ENCODE peak calls at places on chromosomes 5 and 9, in five cellular contexts. T is IMR-90, P is A549, K is K562, X is GM12878. H is an unnamed sample.

GRCh38 chr5:96026334-96027065 is 64.8 kb upstream of the ELL2 start:
- DNase-seq in P (no peak), K (no peak), T (peak; percentile 78), X (no peak), H (no peak)

GRCh38 chr5:172561151-172561550 is 79.9 kb upstream of the NEURL1B start:
- DNase-seq in T (peak; percentile 8), K (no peak), X (no peak), P (no peak), H (no peak)

GRCh38 chr5:64506567-64507321 is 929 bp downstream of the RGS7BP start:
- DNase-seq in K (no peak), T (no peak), X (no peak), P (no peak), H (peak; percentile 8)

GRCh38 chr5:157648275-157648990 is 3.8 kb downstream of the SOX30 start:
- DNase-seq in K (no peak), P (no peak), T (peak; percentile 4), X (no peak), H (no peak)

GRCh38 chr9:21591221-21592062 is 109.3 kb upstream of the IFNE start:
- DNase-seq in K (no peak), P (peak; percentile 99), X (no peak), T (peak; percentile 99), H (no peak)

GRCh38 chr9:96751815-96752214 is 26.1 kb downstream of the ZNF510 start:
- DNase-seq in P (no peak), T (no peak), X (no peak), K (no peak), H (no peak)

GRCh38 chr9:123353984-123354591 is 1.9 kb upstream of the CRB2 start:
- DNase-seq in P (peak; percentile 71), K (peak; percentile 91), T (peak; percentile 46), X (no peak), H (peak; percentile 95)

GRCh38 chr5:109654455-109654854 is 35.3 kb upstream of the MAN2A1 start:
- DNase-seq in K (no peak), T (no peak), P (no peak), X (no peak), H (no peak)

GRCh38 chr5:127922603-127923002 is 161.0 kb upstream of the SLC12A2 start:
- DNase-seq in P (peak; percentile 47), T (peak; percentile 10), X (no peak), K (no peak), H (no peak)

GRCh38 chr5:109563189-109563588 is 126.5 kb upstream of the MAN2A1 start:
- DNase-seq in X (no peak), P (no peak), K (no peak), T (no peak), H (no peak)

GRCh38 chr9:113990570-113990907 is 87.6 kb downstream of the AMBP start:
- DNase-seq in P (no peak), K (no peak), T (no peak), X (no peak), H (no peak)

GRCh38 chr5:36177154-36177553 is 25.2 kb downstream of the SKP2 start:
- DNase-seq in P (no peak), X (peak; percentile 32), T (no peak), K (no peak), H (no peak)

GRCh38 chr5:74903165-74903787 is 37.1 kb upstream of the FAM169A start:
- DNase-seq in X (no peak), T (no peak), P (peak; percentile 57), K (no peak), H (peak; percentile 30)

GRCh38 chr9:100600511-100601079 is 22.7 kb downstream of the CAVIN4 start:
- DNase-seq in T (no peak), P (no peak), X (no peak), K (no peak), H (no peak)

GRCh38 chr9:35835766-35836165 is 6.7 kb downstream of the TMEM8B start:
- DNase-seq in X (no peak), K (no peak), T (no peak), P (no peak), H (no peak)

GRCh38 chr5:111635151-111635945 is 121.6 kb downstream of the NREP start:
- DNase-seq in K (no peak), T (no peak), P (no peak), X (no peak), H (no peak)

GRCh38 chr5:156647034-156647451 is 203.1 kb upstream of the PPP1R2B start:
- DNase-seq in K (no peak), T (peak; percentile 38), X (no peak), P (peak; percentile 16), H (no peak)

GRCh38 chr5:146860213-146860891 is 18.2 kb downstream of the PPP2R2B start:
- DNase-seq in K (no peak), P (no peak), X (no peak), T (no peak), H (no peak)

GRCh38 chr5:35990524-35990923 is 666 bp downstream of the UGT3A1 start:
- DNase-seq in T (no peak), P (no peak), X (no peak), K (no peak), H (no peak)

GRCh38 chr9:38145526-38146053 is 76.6 kb upstream of the SHB start:
- DNase-seq in K (no peak), X (no peak), T (no peak), P (no peak), H (no peak)

GRCh38 chr5:138386290-138386689 is 33.8 kb downstream of the KDM3B start:
- DNase-seq in K (no peak), P (no peak), X (no peak), T (no peak), H (no peak)

GRCh38 chr9:14281136-14281795 is 32.7 kb downstream of the NFIB start:
- DNase-seq in X (no peak), T (no peak), P (no peak), K (no peak), H (no peak)
- TF ChIP-seq RCOR1 in X (no peak), T (no peak), P (no peak), K (no peak), H (no peak)

GRCh38 chr5:89218364-89218763 is 335.4 kb upstream of the MEF2C start:
- DNase-seq in T (no peak), K (no peak), X (no peak), P (no peak), H (no peak)

GRCh38 chr5:89211836-89212235 is 328.9 kb upstream of the MEF2C start:
- DNase-seq in T (peak; percentile 83), P (no peak), X (no peak), K (no peak), H (no peak)

GRCh38 chr5:89208392-89208791 is 325.4 kb upstream of the MEF2C start:
- DNase-seq in X (no peak), T (no peak), K (no peak), P (no peak), H (no peak)

GRCh38 chr5:89213584-89213983 is 330.6 kb upstream of the MEF2C start:
- DNase-seq in P (no peak), T (peak; percentile 60), K (no peak), X (no peak), H (no peak)
- TF ChIP-seq RCOR1 in P (no peak), T (no peak), K (no peak), X (no peak), H (no peak)

DNA sequence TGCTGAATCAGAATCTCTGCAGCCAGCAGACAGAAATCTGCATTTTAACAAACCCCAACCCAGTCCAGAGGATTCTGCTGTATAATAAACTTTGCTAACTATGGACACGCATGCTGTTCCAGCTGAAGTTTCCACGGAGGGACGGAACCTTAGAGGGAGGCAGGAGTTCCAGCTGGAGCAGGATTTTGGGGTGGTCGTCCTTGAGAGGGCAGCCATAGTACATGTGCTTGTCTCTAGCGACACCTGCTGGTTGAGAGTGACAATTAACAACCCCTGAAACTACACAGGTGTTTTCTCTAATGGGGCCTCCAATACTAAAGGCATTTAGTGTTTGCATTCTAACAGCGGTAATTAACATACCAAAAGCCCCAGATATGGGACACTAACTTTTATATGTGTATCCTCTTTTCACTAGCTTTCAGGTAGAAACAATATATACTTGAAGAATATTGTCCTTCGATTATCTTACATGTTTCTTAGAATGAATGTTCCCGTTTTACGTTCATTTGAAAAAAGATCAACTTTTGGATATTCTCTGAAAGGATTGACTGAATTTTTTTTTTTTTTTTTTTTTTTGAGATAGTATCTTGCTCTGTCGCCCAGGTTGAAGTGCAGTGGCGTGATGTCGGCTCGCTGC is 32.4 kb upstream of the FSD1L start:
- DNase-seq in P (peak; percentile 53), X (no peak), T (peak; percentile 55), K (peak; percentile 74), H (peak; percentile 72)
- TF ChIP-seq RCOR1 in P (no peak), X (no peak), T (no peak), K (no peak), H (no peak)

DNA sequence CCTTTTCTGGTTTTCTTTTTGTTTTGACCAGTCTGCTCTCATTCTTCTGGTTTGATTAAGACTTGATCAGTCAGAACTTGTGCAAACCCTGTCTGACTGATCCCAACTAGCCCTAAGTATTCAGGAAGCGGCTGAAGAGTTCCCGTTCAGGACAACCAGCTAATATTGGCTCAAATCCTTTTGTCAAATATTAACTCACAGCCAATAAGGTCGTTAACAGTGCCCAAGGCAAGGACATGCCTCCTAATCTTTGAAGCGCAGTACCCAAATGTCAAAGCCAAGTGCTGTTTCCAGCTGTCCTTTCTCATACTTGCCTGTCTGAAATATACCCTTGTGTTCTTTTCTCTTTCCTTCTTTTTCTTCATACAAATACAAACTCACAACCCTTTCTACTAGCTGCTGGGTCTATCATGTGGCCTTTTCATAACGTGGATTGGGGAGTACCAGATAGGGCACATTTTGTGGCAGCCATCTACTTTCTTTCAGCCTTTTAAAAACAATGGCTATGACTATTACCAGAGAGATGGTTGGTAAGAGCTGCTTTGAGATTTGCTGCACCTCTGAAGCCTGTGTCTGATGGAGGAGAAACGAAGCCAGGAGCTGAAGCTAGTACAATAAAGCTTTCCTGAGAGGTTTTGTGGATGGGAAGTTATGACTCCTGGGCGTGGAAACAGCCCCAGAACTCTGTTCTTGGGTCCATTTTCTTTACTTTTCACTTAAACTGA is 266.4 kb upstream of the ZNF608 start:
- DNase-seq in T (no peak), K (no peak), X (no peak), P (no peak), H (no peak)
- TF ChIP-seq RCOR1 in T (no peak), K (no peak), X (no peak), P (no peak), H (no peak)

GRCh38 chr5:14782591-14782990 is 89.0 kb downstream of the ANKH start:
- DNase-seq in T (no peak), X (no peak), K (no peak), P (no peak), H (no peak)

GRCh38 chr5:14790931-14791330 is 80.6 kb downstream of the ANKH start:
- DNase-seq in X (no peak), P (no peak), T (no peak), K (no peak), H (no peak)

GRCh38 chr5:14790220-14790619 is 81.4 kb downstream of the ANKH start:
- DNase-seq in T (peak; percentile 18), P (no peak), X (no peak), K (no peak), H (no peak)

GRCh38 chr5:14783689-14784088 is 87.9 kb downstream of the ANKH start:
- DNase-seq in X (no peak), T (no peak), K (no peak), P (no peak), H (no peak)

GRCh38 chr5:14787801-14788579 is 83.6 kb downstream of the ANKH start:
- DNase-seq in K (no peak), X (no peak), P (no peak), T (no peak), H (no peak)
- TF ChIP-seq RCOR1 in K (no peak), X (no peak), P (no peak), T (no peak), H (no peak)

H was measured in SK-N-SH.